ENCODE peak calls at places on chromosomes 2 and 18, in ten cellular contexts. One of them, this sample, is unnamed.
A peak's percentile ranks its signal among the peaks of the same experiment; 100 is the strongest.

GRCh38 chr18:49898421-49898820 is 85.1 kb upstream of the ACAA2 start:
- DNase-seq in mesenchymal stem cell: peak; percentile 82
- DNase-seq in CD4-positive, alpha-beta memory T cell: peak; percentile 62
- DNase-seq in upper lobe of left lung: no peak
- DNase-seq in tibial nerve: peak; percentile 19
- DNase-seq in H9: peak; percentile 50
- DNase-seq in suprapubic skin: no peak
- DNase-seq in breast epithelium: no peak
- DNase-seq in right lobe of liver: no peak
- DNase-seq in mucosa of descending colon: no peak
- DNase-seq in this sample: peak; percentile 48

GRCh38 chr2:56108806-56109205 is 75.0 kb upstream of the CCDC85A start:
- DNase-seq in breast epithelium: no peak
- DNase-seq in tibial nerve: no peak
- DNase-seq in CD4-positive, alpha-beta memory T cell: no peak
- DNase-seq in upper lobe of left lung: no peak
- DNase-seq in mucosa of descending colon: no peak
- DNase-seq in H9: peak; percentile 49
- DNase-seq in suprapubic skin: no peak
- DNase-seq in mesenchymal stem cell: no peak
- DNase-seq in right lobe of liver: no peak
- DNase-seq in this sample: no peak

GRCh38 chr18:61471832-61472406 is 138.7 kb downstream of the CDH20 start:
- DNase-seq in CD4-positive, alpha-beta memory T cell: no peak
- DNase-seq in breast epithelium: no peak
- DNase-seq in upper lobe of left lung: no peak
- DNase-seq in suprapubic skin: no peak
- DNase-seq in H9: no peak
- DNase-seq in tibial nerve: no peak
- DNase-seq in mesenchymal stem cell: no peak
- DNase-seq in mucosa of descending colon: no peak
- DNase-seq in right lobe of liver: no peak
- DNase-seq in this sample: no peak

GRCh38 chr2:138319616-138320015 is 182.0 kb upstream of the SPOPL start:
- DNase-seq in mesenchymal stem cell: no peak
- DNase-seq in upper lobe of left lung: no peak
- DNase-seq in right lobe of liver: no peak
- DNase-seq in breast epithelium: no peak
- DNase-seq in tibial nerve: no peak
- DNase-seq in mucosa of descending colon: no peak
- DNase-seq in suprapubic skin: no peak
- DNase-seq in CD4-positive, alpha-beta memory T cell: no peak
- DNase-seq in H9: no peak
- DNase-seq in this sample: no peak

GRCh38 chr2:6773007-6773693 is 92.6 kb downstream of the CMPK2 start:
- DNase-seq in suprapubic skin: no peak
- DNase-seq in right lobe of liver: peak; percentile 66
- DNase-seq in upper lobe of left lung: peak; percentile 57
- DNase-seq in breast epithelium: no peak
- DNase-seq in CD4-positive, alpha-beta memory T cell: peak; percentile 51
- DNase-seq in H9: peak; percentile 86
- DNase-seq in mesenchymal stem cell: peak; percentile 31
- DNase-seq in tibial nerve: no peak
- DNase-seq in mucosa of descending colon: peak; percentile 74
- DNase-seq in this sample: peak; percentile 93

GRCh38 chr2:105102963-105103421 is 65.1 kb downstream of the MRPS9 start:
- DNase-seq in H9: peak; percentile 98
- DNase-seq in tibial nerve: no peak
- DNase-seq in right lobe of liver: no peak
- DNase-seq in suprapubic skin: no peak
- DNase-seq in CD4-positive, alpha-beta memory T cell: no peak
- DNase-seq in upper lobe of left lung: no peak
- DNase-seq in breast epithelium: no peak
- DNase-seq in mesenchymal stem cell: peak; percentile 5
- DNase-seq in mucosa of descending colon: no peak
- DNase-seq in this sample: no peak

GRCh38 chr2:8133331-8133730 is 548.5 kb upstream of the ID2 start:
- DNase-seq in breast epithelium: no peak
- DNase-seq in CD4-positive, alpha-beta memory T cell: no peak
- DNase-seq in right lobe of liver: no peak
- DNase-seq in mesenchymal stem cell: no peak
- DNase-seq in suprapubic skin: no peak
- DNase-seq in tibial nerve: no peak
- DNase-seq in mucosa of descending colon: no peak
- DNase-seq in H9: peak; percentile 41
- DNase-seq in upper lobe of left lung: no peak
- DNase-seq in this sample: no peak

GRCh38 chr2:145657265-145657664 is 1137.3 kb upstream of the ZEB2 start:
- DNase-seq in mesenchymal stem cell: no peak
- DNase-seq in upper lobe of left lung: no peak
- DNase-seq in right lobe of liver: no peak
- DNase-seq in CD4-positive, alpha-beta memory T cell: no peak
- DNase-seq in tibial nerve: no peak
- DNase-seq in breast epithelium: no peak
- DNase-seq in suprapubic skin: no peak
- DNase-seq in mucosa of descending colon: no peak
- DNase-seq in H9: no peak
- DNase-seq in this sample: no peak

GRCh38 chr2:74816540-74817331 is 17.2 kb upstream of the HK2 start:
- DNase-seq in upper lobe of left lung: no peak
- DNase-seq in tibial nerve: no peak
- DNase-seq in CD4-positive, alpha-beta memory T cell: no peak
- DNase-seq in mucosa of descending colon: no peak
- DNase-seq in mesenchymal stem cell: no peak
- DNase-seq in breast epithelium: no peak
- DNase-seq in suprapubic skin: no peak
- DNase-seq in right lobe of liver: no peak
- DNase-seq in H9: no peak
- DNase-seq in this sample: no peak

GRCh38 chr2:50546790-50547189 is 485.1 kb downstream of the NRXN1 start:
- DNase-seq in suprapubic skin: no peak
- DNase-seq in mesenchymal stem cell: peak; percentile 55
- DNase-seq in breast epithelium: no peak
- DNase-seq in right lobe of liver: no peak
- DNase-seq in CD4-positive, alpha-beta memory T cell: no peak
- DNase-seq in H9: no peak
- DNase-seq in upper lobe of left lung: no peak
- DNase-seq in tibial nerve: no peak
- DNase-seq in mucosa of descending colon: no peak
- DNase-seq in this sample: no peak

GRCh38 chr18:26309283-26309682 is 83.0 kb downstream of the TAF4B start:
- DNase-seq in H9: no peak
- DNase-seq in breast epithelium: no peak
- DNase-seq in tibial nerve: no peak
- DNase-seq in mesenchymal stem cell: peak; percentile 36
- DNase-seq in mucosa of descending colon: no peak
- DNase-seq in upper lobe of left lung: no peak
- DNase-seq in right lobe of liver: no peak
- DNase-seq in suprapubic skin: no peak
- DNase-seq in CD4-positive, alpha-beta memory T cell: no peak
- DNase-seq in this sample: no peak

GRCh38 chr2:26352892-26353291 is 6.3 kb upstream of the ADGRF3 start:
- DNase-seq in right lobe of liver: no peak
- DNase-seq in mucosa of descending colon: no peak
- DNase-seq in upper lobe of left lung: no peak
- DNase-seq in suprapubic skin: no peak
- DNase-seq in tibial nerve: no peak
- DNase-seq in breast epithelium: no peak
- DNase-seq in H9: no peak
- DNase-seq in CD4-positive, alpha-beta memory T cell: no peak
- DNase-seq in mesenchymal stem cell: peak; percentile 27
- DNase-seq in this sample: no peak

GRCh38 chr18:29062921-29063320 is 886.0 kb upstream of the CDH2 start:
- DNase-seq in suprapubic skin: no peak
- DNase-seq in H9: no peak
- DNase-seq in mesenchymal stem cell: no peak
- DNase-seq in upper lobe of left lung: no peak
- DNase-seq in breast epithelium: no peak
- DNase-seq in CD4-positive, alpha-beta memory T cell: no peak
- DNase-seq in tibial nerve: no peak
- DNase-seq in mucosa of descending colon: no peak
- DNase-seq in right lobe of liver: no peak
- DNase-seq in this sample: no peak

GRCh38 chr18:56510108-56510507 is 128.3 kb downstream of the TXNL1 start:
- DNase-seq in H9: no peak
- DNase-seq in right lobe of liver: no peak
- DNase-seq in tibial nerve: no peak
- DNase-seq in breast epithelium: no peak
- DNase-seq in CD4-positive, alpha-beta memory T cell: no peak
- DNase-seq in mucosa of descending colon: no peak
- DNase-seq in mesenchymal stem cell: no peak
- DNase-seq in upper lobe of left lung: no peak
- DNase-seq in suprapubic skin: no peak
- DNase-seq in this sample: no peak
- H3K4me1 ChIP-seq in H9: no peaks in the 10 kb centered on the region
- H3K4me1 ChIP-seq in right lobe of liver: no peaks in the 10 kb centered on the region
- H3K4me1 ChIP-seq in tibial nerve: no peaks in the 10 kb centered on the region
- H3K4me1 ChIP-seq in breast epithelium: no peaks in the 10 kb centered on the region
- H3K4me1 ChIP-seq in CD4-positive, alpha-beta memory T cell: no peaks in the 10 kb centered on the region
- H3K4me1 ChIP-seq in mucosa of descending colon: no peaks in the 10 kb centered on the region
- H3K4me1 ChIP-seq in mesenchymal stem cell: no peaks in the 10 kb centered on the region
- H3K4me1 ChIP-seq in upper lobe of left lung: no peaks in the 10 kb centered on the region
- H3K4me1 ChIP-seq in suprapubic skin: no peaks in the 10 kb centered on the region
- H3K4me1 ChIP-seq in this sample: no peaks in the 10 kb centered on the region

DNA sequence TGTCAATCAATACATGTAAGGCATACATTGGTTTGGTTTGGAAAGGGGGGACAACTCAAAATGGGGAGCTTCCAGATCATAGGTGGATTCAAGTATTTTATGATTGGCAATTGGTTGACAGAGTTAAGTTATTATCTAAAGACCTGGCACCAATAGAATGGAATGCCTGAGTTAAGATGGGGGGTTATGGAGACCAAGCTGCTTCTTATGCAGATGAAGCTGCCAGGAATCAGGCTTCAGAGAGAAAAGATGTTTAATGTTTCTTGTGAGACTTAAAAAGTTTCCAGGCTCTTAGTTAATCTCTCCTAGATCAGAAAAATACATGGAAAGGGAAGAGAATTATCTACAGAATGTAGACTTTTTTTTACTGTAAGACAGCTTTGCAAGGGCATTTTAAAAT is 1343.2 kb upstream of the LRRTM1 start:
- DNase-seq in tibial nerve: no peak
- DNase-seq in suprapubic skin: no peak
- DNase-seq in breast epithelium: no peak
- DNase-seq in right lobe of liver: no peak
- DNase-seq in mucosa of descending colon: no peak
- DNase-seq in mesenchymal stem cell: no peak
- DNase-seq in CD4-positive, alpha-beta memory T cell: no peak
- DNase-seq in upper lobe of left lung: no peak
- DNase-seq in H9: no peak
- DNase-seq in this sample: no peak
- H3K9me3 ChIP-seq in tibial nerve: no peaks in the 10 kb centered on the region
- H3K9me3 ChIP-seq in suprapubic skin: no peaks in the 10 kb centered on the region
- H3K9me3 ChIP-seq in breast epithelium: no peaks in the 10 kb centered on the region
- H3K9me3 ChIP-seq in right lobe of liver: no peaks in the 10 kb centered on the region
- H3K9me3 ChIP-seq in mucosa of descending colon: peaks cover 4% of the 10 kb centered on the region
- H3K9me3 ChIP-seq in mesenchymal stem cell: peaks cover 23% of the 10 kb centered on the region
- H3K9me3 ChIP-seq in CD4-positive, alpha-beta memory T cell: no peaks in the 10 kb centered on the region
- H3K9me3 ChIP-seq in upper lobe of left lung: no peaks in the 10 kb centered on the region
- H3K9me3 ChIP-seq in H9: no peaks in the 10 kb centered on the region
- H3K9me3 ChIP-seq in this sample: no peaks in the 10 kb centered on the region

GRCh38 chr2:216351172-216351925 is 20.9 kb downstream of the MARCHF4 start:
- DNase-seq in right lobe of liver: no peak
- DNase-seq in suprapubic skin: no peak
- DNase-seq in CD4-positive, alpha-beta memory T cell: no peak
- DNase-seq in mesenchymal stem cell: peak; percentile 76
- DNase-seq in H9: no peak
- DNase-seq in mucosa of descending colon: no peak
- DNase-seq in breast epithelium: no peak
- DNase-seq in tibial nerve: no peak
- DNase-seq in upper lobe of left lung: no peak
- DNase-seq in this sample: no peak

GRCh38 chr2:216350214-216350789 is 22.0 kb downstream of the MARCHF4 start:
- DNase-seq in suprapubic skin: no peak
- DNase-seq in CD4-positive, alpha-beta memory T cell: peak; percentile 38
- DNase-seq in mucosa of descending colon: no peak
- DNase-seq in upper lobe of left lung: no peak
- DNase-seq in mesenchymal stem cell: peak; percentile 73
- DNase-seq in tibial nerve: no peak
- DNase-seq in right lobe of liver: no peak
- DNase-seq in H9: no peak
- DNase-seq in breast epithelium: no peak
- DNase-seq in this sample: no peak

GRCh38 chr2:216352653-216353270 is 19.5 kb downstream of the MARCHF4 start:
- DNase-seq in H9: no peak
- DNase-seq in mesenchymal stem cell: no peak
- DNase-seq in mucosa of descending colon: no peak
- DNase-seq in right lobe of liver: no peak
- DNase-seq in tibial nerve: no peak
- DNase-seq in suprapubic skin: no peak
- DNase-seq in breast epithelium: no peak
- DNase-seq in upper lobe of left lung: no peak
- DNase-seq in CD4-positive, alpha-beta memory T cell: peak; percentile 74
- DNase-seq in this sample: no peak

GRCh38 chr2:216355738-216356137 is 16.5 kb downstream of the MARCHF4 start:
- DNase-seq in CD4-positive, alpha-beta memory T cell: no peak
- DNase-seq in H9: no peak
- DNase-seq in mesenchymal stem cell: no peak
- DNase-seq in suprapubic skin: no peak
- DNase-seq in mucosa of descending colon: no peak
- DNase-seq in upper lobe of left lung: no peak
- DNase-seq in tibial nerve: no peak
- DNase-seq in right lobe of liver: no peak
- DNase-seq in breast epithelium: no peak
- DNase-seq in this sample: no peak

DNA sequence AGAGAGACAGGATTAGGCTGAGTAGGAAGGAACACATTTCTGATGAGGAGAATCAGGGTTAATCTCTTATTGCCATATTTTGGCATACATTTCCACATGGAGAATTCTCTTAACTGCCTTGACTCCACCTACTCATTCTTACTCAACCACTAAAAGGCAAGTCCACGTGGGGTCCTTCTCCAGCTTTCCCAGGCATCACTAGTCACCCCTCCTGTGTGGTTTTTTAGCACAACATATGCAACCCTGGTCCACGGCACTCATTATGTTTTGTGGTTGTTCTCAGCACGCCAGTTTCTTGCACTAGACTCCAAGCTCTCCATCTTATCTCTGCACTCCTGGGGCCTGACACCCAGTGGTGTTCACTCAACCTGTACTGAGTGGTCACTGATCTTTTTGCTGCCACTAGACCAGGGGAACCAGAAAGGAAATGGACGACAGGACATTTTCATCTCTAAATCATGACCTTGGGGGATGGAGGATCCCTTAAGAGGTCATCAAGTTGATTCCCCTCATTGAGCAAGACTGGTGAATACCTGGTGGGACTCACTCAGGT is 18.0 kb downstream of the MARCHF4 start:
- DNase-seq in breast epithelium: no peak
- DNase-seq in right lobe of liver: no peak
- DNase-seq in H9: no peak
- DNase-seq in mucosa of descending colon: no peak
- DNase-seq in CD4-positive, alpha-beta memory T cell: no peak
- DNase-seq in tibial nerve: no peak
- DNase-seq in suprapubic skin: no peak
- DNase-seq in mesenchymal stem cell: no peak
- DNase-seq in upper lobe of left lung: no peak
- DNase-seq in this sample: no peak
- H3K4me1 ChIP-seq in breast epithelium: no peaks in the 10 kb centered on the region
- H3K4me1 ChIP-seq in right lobe of liver: no peaks in the 10 kb centered on the region
- H3K4me1 ChIP-seq in H9: peaks cover 6% of the 10 kb centered on the region
- H3K4me1 ChIP-seq in mucosa of descending colon: no peaks in the 10 kb centered on the region
- H3K4me1 ChIP-seq in CD4-positive, alpha-beta memory T cell: peaks cover 59% of the 10 kb centered on the region
- H3K4me1 ChIP-seq in tibial nerve: no peaks in the 10 kb centered on the region
- H3K4me1 ChIP-seq in suprapubic skin: no peaks in the 10 kb centered on the region
- H3K4me1 ChIP-seq in mesenchymal stem cell: peaks cover 8% of the 10 kb centered on the region
- H3K4me1 ChIP-seq in upper lobe of left lung: no peaks in the 10 kb centered on the region
- H3K4me1 ChIP-seq in this sample: no peaks in the 10 kb centered on the region

GRCh38 chr2:85942346-85942957 is 53.7 kb upstream of the ST3GAL5 start:
- DNase-seq in mucosa of descending colon: no peak
- DNase-seq in CD4-positive, alpha-beta memory T cell: no peak
- DNase-seq in mesenchymal stem cell: no peak
- DNase-seq in right lobe of liver: no peak
- DNase-seq in suprapubic skin: no peak
- DNase-seq in breast epithelium: no peak
- DNase-seq in upper lobe of left lung: no peak
- DNase-seq in H9: no peak
- DNase-seq in tibial nerve: no peak
- DNase-seq in this sample: no peak
- H3K9me3 ChIP-seq in mucosa of descending colon: peaks cover 16% of the 10 kb centered on the region
- H3K9me3 ChIP-seq in CD4-positive, alpha-beta memory T cell: no peaks in the 10 kb centered on the region
- H3K9me3 ChIP-seq in mesenchymal stem cell: peaks cover 23% of the 10 kb centered on the region
- H3K9me3 ChIP-seq in right lobe of liver: no peaks in the 10 kb centered on the region
- H3K9me3 ChIP-seq in suprapubic skin: no peaks in the 10 kb centered on the region
- H3K9me3 ChIP-seq in breast epithelium: peaks cover 13% of the 10 kb centered on the region
- H3K9me3 ChIP-seq in upper lobe of left lung: peaks cover 9% of the 10 kb centered on the region
- H3K9me3 ChIP-seq in H9: peaks cover 3% of the 10 kb centered on the region
- H3K9me3 ChIP-seq in tibial nerve: no peaks in the 10 kb centered on the region
- H3K9me3 ChIP-seq in this sample: no peaks in the 10 kb centered on the region

This sample was measured in pancreas.